ENCODE peak calls at places on chromosomes 5 and 9, in seven cellular contexts. One of them, this sample, is unnamed.
A peak's percentile ranks its signal among the peaks of the same experiment; 100 is the strongest.

GRCh38 chr9:116423149-116423548 is 264.0 kb upstream of the TRIM32 start:
- DNase-seq in AG08395: no peak
- DNase-seq in RPMI7951: no peak
- DNase-seq in EL: no peak
- DNase-seq in NCI-H1694 treated with DMSO at 0.1 percent for 48 hours: no peak
- DNase-seq in GM13976: no peak
- DNase-seq in A549: no peak
- DNase-seq in this sample: no peak

GRCh38 chr5:151773979-151774378 is 2.2 kb downstream of the G3BP1 start:
- DNase-seq in NCI-H1694 treated with DMSO at 0.1 percent for 48 hours: no peak
- DNase-seq in A549: no peak
- DNase-seq in RPMI7951: no peak
- DNase-seq in AG08395: no peak
- DNase-seq in EL: no peak
- DNase-seq in GM13976: no peak
- DNase-seq in this sample: no peak

GRCh38 chr9:88179080-88179521 is 40.8 kb upstream of the SPATA31C2 start:
- DNase-seq in A549: no peak
- DNase-seq in AG08395: no peak
- DNase-seq in EL: no peak
- DNase-seq in GM13976: no peak
- DNase-seq in NCI-H1694 treated with DMSO at 0.1 percent for 48 hours: no peak
- DNase-seq in RPMI7951: no peak
- DNase-seq in this sample: no peak

GRCh38 chr5:94691947-94692346 is 73.5 kb downstream of the SLF1 start:
- DNase-seq in NCI-H1694 treated with DMSO at 0.1 percent for 48 hours: no peak
- DNase-seq in EL: peak; percentile 14
- DNase-seq in AG08395: no peak
- DNase-seq in GM13976: no peak
- DNase-seq in RPMI7951: peak; percentile 68
- DNase-seq in A549: no peak
- DNase-seq in this sample: no peak

GRCh38 chr9:121217609-121218292 is 16.1 kb upstream of the RAB14 start:
- DNase-seq in RPMI7951: peak; percentile 52
- DNase-seq in A549: no peak
- DNase-seq in NCI-H1694 treated with DMSO at 0.1 percent for 48 hours: no peak
- DNase-seq in AG08395: no peak
- DNase-seq in GM13976: peak; percentile 68
- DNase-seq in EL: peak; percentile 53
- DNase-seq in this sample: peak; percentile 25

GRCh38 chr9:136441681-136442245 is 2.1 kb upstream of the INPP5E start:
- DNase-seq in NCI-H1694 treated with DMSO at 0.1 percent for 48 hours: no peak
- DNase-seq in GM13976: no peak
- DNase-seq in EL: no peak
- DNase-seq in A549: no peak
- DNase-seq in AG08395: no peak
- DNase-seq in RPMI7951: no peak
- DNase-seq in this sample: no peak

GRCh38 chr5:141695627-141696180 is 13.7 kb upstream of the ARAP3 start:
- DNase-seq in AG08395: peak; percentile 20
- DNase-seq in EL: no peak
- DNase-seq in A549: no peak
- DNase-seq in NCI-H1694 treated with DMSO at 0.1 percent for 48 hours: peak; percentile 38
- DNase-seq in RPMI7951: peak; percentile 83
- DNase-seq in GM13976: no peak
- DNase-seq in this sample: no peak

GRCh38 chr5:132500244-132500930 is 9.8 kb upstream of the IRF1 start:
- DNase-seq in GM13976: no peak
- DNase-seq in NCI-H1694 treated with DMSO at 0.1 percent for 48 hours: no peak
- DNase-seq in A549: no peak
- DNase-seq in RPMI7951: no peak
- DNase-seq in EL: no peak
- DNase-seq in AG08395: no peak
- DNase-seq in this sample: no peak

GRCh38 chr5:138601444-138601843 is 26.2 kb upstream of the HSPA9 start:
- DNase-seq in RPMI7951: no peak
- DNase-seq in A549: no peak
- DNase-seq in NCI-H1694 treated with DMSO at 0.1 percent for 48 hours: no peak
- DNase-seq in GM13976: no peak
- DNase-seq in AG08395: peak; percentile 42
- DNase-seq in EL: peak; percentile 76
- DNase-seq in this sample: peak; percentile 48

GRCh38 chr5:133106761-133107572 is 55.2 kb downstream of the HSPA4 start:
- DNase-seq in EL: no peak
- DNase-seq in A549: no peak
- DNase-seq in RPMI7951: no peak
- DNase-seq in NCI-H1694 treated with DMSO at 0.1 percent for 48 hours: no peak
- DNase-seq in GM13976: no peak
- DNase-seq in AG08395: no peak
- DNase-seq in this sample: no peak

GRCh38 chr5:57681942-57682341 is 199.3 kb upstream of the ACTBL2 start:
- DNase-seq in A549: no peak
- DNase-seq in AG08395: no peak
- DNase-seq in RPMI7951: no peak
- DNase-seq in GM13976: no peak
- DNase-seq in EL: no peak
- DNase-seq in NCI-H1694 treated with DMSO at 0.1 percent for 48 hours: no peak
- DNase-seq in this sample: no peak

GRCh38 chr5:146599261-146599660 is 83.3 kb upstream of the GPR151 start:
- DNase-seq in NCI-H1694 treated with DMSO at 0.1 percent for 48 hours: no peak
- DNase-seq in GM13976: no peak
- DNase-seq in EL: no peak
- DNase-seq in AG08395: no peak
- DNase-seq in RPMI7951: no peak
- DNase-seq in A549: no peak
- DNase-seq in this sample: no peak

GRCh38 chr5:132812123-132812948 is 766 bp upstream of the SOWAHA start:
- DNase-seq in NCI-H1694 treated with DMSO at 0.1 percent for 48 hours: peak; percentile 30
- DNase-seq in AG08395: no peak
- DNase-seq in RPMI7951: no peak
- DNase-seq in EL: no peak
- DNase-seq in GM13976: no peak
- DNase-seq in A549: no peak
- DNase-seq in this sample: no peak

GRCh38 chr5:130884033-130884432 is 281.0 kb downstream of the HINT1 start:
- DNase-seq in NCI-H1694 treated with DMSO at 0.1 percent for 48 hours: no peak
- DNase-seq in A549: no peak
- DNase-seq in AG08395: no peak
- DNase-seq in EL: no peak
- DNase-seq in RPMI7951: no peak
- DNase-seq in GM13976: no peak
- DNase-seq in this sample: no peak

GRCh38 chr9:121916008-121916407 is 177.1 kb downstream of the TTLL11 start:
- DNase-seq in RPMI7951: no peak
- DNase-seq in A549: no peak
- DNase-seq in NCI-H1694 treated with DMSO at 0.1 percent for 48 hours: no peak
- DNase-seq in AG08395: no peak
- DNase-seq in EL: peak; percentile 41
- DNase-seq in GM13976: no peak
- DNase-seq in this sample: no peak

GRCh38 chr9:13816837-13817236 is 497.1 kb downstream of the NFIB start:
- DNase-seq in A549: no peak
- DNase-seq in NCI-H1694 treated with DMSO at 0.1 percent for 48 hours: no peak
- DNase-seq in AG08395: no peak
- DNase-seq in EL: no peak
- DNase-seq in RPMI7951: no peak
- DNase-seq in GM13976: no peak
- DNase-seq in this sample: no peak

GRCh38 chr5:9898319-9898718 is 268.2 kb upstream of the TAS2R1 start:
- DNase-seq in AG08395: peak; percentile 55
- DNase-seq in EL: peak; percentile 51
- DNase-seq in GM13976: no peak
- DNase-seq in A549: peak; percentile 8
- DNase-seq in RPMI7951: peak; percentile 20
- DNase-seq in NCI-H1694 treated with DMSO at 0.1 percent for 48 hours: no peak
- DNase-seq in this sample: no peak

GRCh38 chr9:82580921-82581320 is 482.0 kb downstream of the RASEF start:
- DNase-seq in A549: no peak
- DNase-seq in AG08395: no peak
- DNase-seq in GM13976: no peak
- DNase-seq in RPMI7951: no peak
- DNase-seq in EL: no peak
- DNase-seq in NCI-H1694 treated with DMSO at 0.1 percent for 48 hours: no peak
- DNase-seq in this sample: no peak

GRCh38 chr5:14342306-14342705 is 199.2 kb downstream of the TRIO start:
- DNase-seq in EL: peak; percentile 42
- DNase-seq in A549: no peak
- DNase-seq in NCI-H1694 treated with DMSO at 0.1 percent for 48 hours: no peak
- DNase-seq in AG08395: no peak
- DNase-seq in GM13976: no peak
- DNase-seq in RPMI7951: peak; percentile 18
- DNase-seq in this sample: no peak

GRCh38 chr9:110541950-110542349 is 37.6 kb downstream of the SVEP1 start:
- DNase-seq in A549: no peak
- DNase-seq in EL: no peak
- DNase-seq in NCI-H1694 treated with DMSO at 0.1 percent for 48 hours: no peak
- DNase-seq in AG08395: no peak
- DNase-seq in RPMI7951: no peak
- DNase-seq in GM13976: no peak
- DNase-seq in this sample: no peak

GRCh38 chr9:99147177-99147576 is 42.3 kb downstream of the TGFBR1 start:
- DNase-seq in A549: no peak
- DNase-seq in EL: no peak
- DNase-seq in GM13976: no peak
- DNase-seq in RPMI7951: no peak
- DNase-seq in NCI-H1694 treated with DMSO at 0.1 percent for 48 hours: no peak
- DNase-seq in AG08395: no peak
- DNase-seq in this sample: no peak

GRCh38 chr9:99431103-99431502 is 209.0 kb downstream of the SEC61B start:
- DNase-seq in NCI-H1694 treated with DMSO at 0.1 percent for 48 hours: no peak
- DNase-seq in AG08395: no peak
- DNase-seq in GM13976: no peak
- DNase-seq in RPMI7951: peak; percentile 77
- DNase-seq in A549: no peak
- DNase-seq in EL: peak; percentile 74
- DNase-seq in this sample: no peak

GRCh38 chr9:100216178-100216787 is 117.2 kb downstream of the INVS start:
- DNase-seq in RPMI7951: peak; percentile 63
- DNase-seq in GM13976: peak; percentile 42
- DNase-seq in AG08395: peak; percentile 41
- DNase-seq in NCI-H1694 treated with DMSO at 0.1 percent for 48 hours: peak; percentile 12
- DNase-seq in EL: peak; percentile 55
- DNase-seq in A549: peak; percentile 9
- DNase-seq in this sample: peak; percentile 77

GRCh38 chr9:109766351-109766750 is 13.6 kb upstream of the PALM2AKAP2 start:
- DNase-seq in A549: no peak
- DNase-seq in GM13976: no peak
- DNase-seq in RPMI7951: peak; percentile 95
- DNase-seq in NCI-H1694 treated with DMSO at 0.1 percent for 48 hours: no peak
- DNase-seq in EL: peak; percentile 94
- DNase-seq in AG08395: peak; percentile 58
- DNase-seq in this sample: no peak

GRCh38 chr5:173627860-173628392 is 11.5 kb upstream of the BOD1 start:
- DNase-seq in RPMI7951: no peak
- DNase-seq in AG08395: no peak
- DNase-seq in NCI-H1694 treated with DMSO at 0.1 percent for 48 hours: no peak
- DNase-seq in A549: no peak
- DNase-seq in EL: no peak
- DNase-seq in GM13976: no peak
- DNase-seq in this sample: no peak

GRCh38 chr5:159826351-159827222 is 89.7 kb upstream of the ADRA1B start:
- DNase-seq in EL: peak; percentile 79
- DNase-seq in AG08395: peak; percentile 56
- DNase-seq in RPMI7951: peak; percentile 64
- DNase-seq in A549: peak; percentile 76
- DNase-seq in NCI-H1694 treated with DMSO at 0.1 percent for 48 hours: no peak
- DNase-seq in GM13976: peak; percentile 27
- DNase-seq in this sample: no peak

GRCh38 chr5:61417345-61417744 is 85.3 kb downstream of the ZSWIM6 start:
- DNase-seq in GM13976: no peak
- DNase-seq in EL: no peak
- DNase-seq in A549: no peak
- DNase-seq in RPMI7951: no peak
- DNase-seq in AG08395: no peak
- DNase-seq in NCI-H1694 treated with DMSO at 0.1 percent for 48 hours: no peak
- DNase-seq in this sample: no peak

GRCh38 chr5:8188874-8189588 is 320.1 kb downstream of the MTRR start:
- DNase-seq in GM13976: no peak
- DNase-seq in NCI-H1694 treated with DMSO at 0.1 percent for 48 hours: no peak
- DNase-seq in AG08395: no peak
- DNase-seq in A549: no peak
- DNase-seq in EL: no peak
- DNase-seq in RPMI7951: no peak
- DNase-seq in this sample: no peak

GRCh38 chr9:129671065-129671464 is 5.6 kb downstream of the PRRX2 start:
- DNase-seq in A549: no peak
- DNase-seq in RPMI7951: no peak
- DNase-seq in GM13976: no peak
- DNase-seq in NCI-H1694 treated with DMSO at 0.1 percent for 48 hours: no peak
- DNase-seq in AG08395: no peak
- DNase-seq in EL: no peak
- DNase-seq in this sample: no peak

GRCh38 chr5:80408976-80409926 is 1.4 kb downstream of the ZFYVE16 start:
- DNase-seq in NCI-H1694 treated with DMSO at 0.1 percent for 48 hours: peak; percentile 36
- DNase-seq in A549: no peak
- DNase-seq in AG08395: no peak
- DNase-seq in GM13976: no peak
- DNase-seq in EL: peak; percentile 10
- DNase-seq in RPMI7951: peak; percentile 0
- DNase-seq in this sample: peak; percentile 14

GRCh38 chr9:93087971-93088655 is 7.9 kb upstream of the CARD19 start:
- DNase-seq in EL: no peak
- DNase-seq in AG08395: no peak
- DNase-seq in GM13976: no peak
- DNase-seq in NCI-H1694 treated with DMSO at 0.1 percent for 48 hours: no peak
- DNase-seq in A549: no peak
- DNase-seq in RPMI7951: no peak
- DNase-seq in this sample: no peak

GRCh38 chr9:111474385-111474784 is 9.8 kb downstream of the ECPAS start:
- DNase-seq in A549: no peak
- DNase-seq in AG08395: no peak
- DNase-seq in GM13976: no peak
- DNase-seq in EL: no peak
- DNase-seq in RPMI7951: no peak
- DNase-seq in NCI-H1694 treated with DMSO at 0.1 percent for 48 hours: no peak
- DNase-seq in this sample: no peak

GRCh38 chr5:150574818-150575537 is 65.5 kb upstream of the SYNPO start:
- DNase-seq in A549: no peak
- DNase-seq in RPMI7951: peak; percentile 78
- DNase-seq in GM13976: no peak
- DNase-seq in NCI-H1694 treated with DMSO at 0.1 percent for 48 hours: no peak
- DNase-seq in EL: no peak
- DNase-seq in AG08395: no peak
- DNase-seq in this sample: no peak

GRCh38 chr5:174454464-174454863 is 269.9 kb upstream of the MSX2 start:
- DNase-seq in A549: no peak
- DNase-seq in RPMI7951: peak; percentile 66
- DNase-seq in AG08395: no peak
- DNase-seq in NCI-H1694 treated with DMSO at 0.1 percent for 48 hours: no peak
- DNase-seq in EL: no peak
- DNase-seq in GM13976: no peak
- DNase-seq in this sample: no peak

GRCh38 chr9:27495480-27496133 is 28.5 kb upstream of the IFNK start:
- DNase-seq in RPMI7951: no peak
- DNase-seq in A549: no peak
- DNase-seq in NCI-H1694 treated with DMSO at 0.1 percent for 48 hours: no peak
- DNase-seq in EL: no peak
- DNase-seq in AG08395: no peak
- DNase-seq in GM13976: no peak
- DNase-seq in this sample: no peak

GRCh38 chr5:79878721-79879336 is 112.2 kb downstream of the MTX3 start:
- DNase-seq in AG08395: no peak
- DNase-seq in GM13976: peak; percentile 45
- DNase-seq in RPMI7951: peak; percentile 17
- DNase-seq in A549: peak; percentile 21
- DNase-seq in NCI-H1694 treated with DMSO at 0.1 percent for 48 hours: peak; percentile 12
- DNase-seq in EL: peak; percentile 26
- DNase-seq in this sample: peak; percentile 48

GRCh38 chr5:2579126-2579525 is 172.4 kb downstream of the IRX2 start:
- DNase-seq in GM13976: no peak
- DNase-seq in RPMI7951: no peak
- DNase-seq in NCI-H1694 treated with DMSO at 0.1 percent for 48 hours: no peak
- DNase-seq in EL: no peak
- DNase-seq in AG08395: no peak
- DNase-seq in A549: no peak
- DNase-seq in this sample: no peak

This sample was measured in K562.